ENCODE peak calls at places on chromosomes 6 and 20, in ten cellular contexts. C is T-helper 2 cell; J is H9; H is activated naive CD4-positive, alpha-beta T cell; A is GDM1; I is AG04449; V is stimulated activated CD4-positive, alpha-beta T cell treated with anti-CD3 and anti-CD28 coated beads, Interleukin-12 subunit alpha, Interleukin-12 subunit beta, amount 100 ng/mL, for 48 hours; O is H7; W is lung; M is heart right ventricle. F is an unnamed sample.

GRCh38 chr6:129835691-129836090 is 25.4 kb downstream of the TMEM244 start:
- DNase-seq in H (no peak), C (no peak), O (no peak), A (no peak), W (no peak), I (no peak), J (no peak), M (no peak), V (no peak), F (peak)

GRCh38 chr6:164106345-164106769 is 691.8 kb downstream of the QKI start:
- DNase-seq in I (no peak), V (no peak), H (no peak), M (peak), C (no peak), A (no peak), J (peak), O (peak), W (no peak), F (peak)

GRCh38 chr6:137216106-137216505 is 3.1 kb downstream of the IFNGR1 start:
- DNase-seq in C (no peak), A (no peak), W (no peak), H (no peak), J (no peak), V (no peak), M (no peak), I (no peak), O (no peak), F (no peak)

GRCh38 chr6:33207569-33208088 is 671 bp upstream of the RING1 start:
- DNase-seq in J (no peak), W (peak), M (peak), A (no peak), V (no peak), H (no peak), C (no peak), I (no peak), O (peak), F (peak)

GRCh38 chr20:23200914-23201313 is 114.8 kb upstream of the CD93 start:
- DNase-seq in I (no peak), V (no peak), A (no peak), O (peak), W (peak), C (no peak), H (no peak), J (peak), M (peak), F (peak)

GRCh38 chr6:43835872-43836419 is 65.9 kb downstream of the VEGFA start:
- DNase-seq in W (no peak), A (no peak), H (no peak), J (no peak), V (no peak), I (no peak), C (no peak), M (no peak), O (no peak), F (no peak)

GRCh38 chr6:16136086-16136485 is 7.2 kb downstream of the MYLIP start:
- DNase-seq in C (peak), V (no peak), J (no peak), M (no peak), O (no peak), W (no peak), I (no peak), H (no peak), A (no peak), F (no peak)

GRCh38 chr6:100176321-100176950 is 182.4 kb upstream of the MCHR2 start:
- DNase-seq in I (peak), W (no peak), C (no peak), J (no peak), M (no peak), A (peak), H (no peak), V (no peak), O (no peak), F (peak)

GRCh38 chr6:12150812-12151432 is 138.8 kb downstream of the HIVEP1 start:
- DNase-seq in I (no peak), J (peak), M (no peak), H (no peak), V (no peak), C (peak), O (peak), W (no peak), A (no peak), F (peak)

GRCh38 chr6:148854086-148854485 is 107.3 kb downstream of the UST start:
- DNase-seq in O (no peak), W (no peak), I (no peak), J (no peak), H (no peak), V (no peak), C (no peak), M (no peak), A (peak), F (no peak)

GRCh38 chr20:35145141-35145564 is 2.0 kb downstream of the EDEM2 start:
- DNase-seq in O (peak), J (no peak), I (peak), M (no peak), W (no peak), H (no peak), A (peak), C (no peak), V (no peak), F (peak)

GRCh38 chr6:12288844-12289654 is 1.1 kb upstream of the EDN1 start:
- DNase-seq in I (no peak), W (peak), A (peak), O (peak), V (peak), H (no peak), J (peak), M (peak), C (peak), F (peak)

GRCh38 chr6:47407295-47408281 is 70.0 kb upstream of the CD2AP start:
- DNase-seq in V (no peak), J (no peak), A (no peak), M (no peak), C (no peak), H (no peak), O (no peak), W (no peak), I (no peak), F (no peak)

GRCh38 chr6:145491126-145491525 is 244.2 kb downstream of the EPM2A start:
- DNase-seq in I (no peak), M (no peak), H (no peak), C (no peak), V (no peak), O (no peak), W (no peak), J (peak), A (no peak), F (no peak)

GRCh38 chr20:53291548-53291947 is 302.1 kb downstream of the ZNF217 start:
- DNase-seq in I (no peak), O (peak), J (peak), W (no peak), H (no peak), A (no peak), M (no peak), C (no peak), V (no peak), F (no peak)

GRCh38 chr6:169051371-169051770 is 202.3 kb downstream of the THBS2 start:
- DNase-seq in A (no peak), H (no peak), W (no peak), I (no peak), M (no peak), C (no peak), J (no peak), V (no peak), O (no peak), F (no peak)